ENCODE peak calls at places on chromosomes 5 and 9, in seven cellular contexts. D is ovary, B is heart right ventricle, R is MM.1S, L is esophagus squamous epithelium, W is mammary epithelial cell, N is heart left ventricle. P is an unnamed sample.
A peak's percentile ranks its signal among the peaks of the same experiment; 100 is the strongest.

GRCh38 chr5:138657360-138657759 is 82.2 kb upstream of the HSPA9 start:
- DNase-seq in B (peak; percentile 44), W (no peak), D (no peak), N (peak; percentile 45), R (no peak), L (no peak), P (no peak)

GRCh38 chr5:136194611-136195010 is 1.6 kb upstream of the SMIM32 start:
- DNase-seq in W (no peak), R (no peak), B (no peak), N (no peak), D (no peak), L (no peak), P (no peak)

GRCh38 chr9:80874276-80874675 is 815.1 kb downstream of the TLE1 start:
- DNase-seq in L (no peak), R (no peak), W (peak; percentile 81), N (no peak), D (no peak), B (no peak), P (no peak)

GRCh38 chr5:172559004-172559932 is 81.8 kb upstream of the NEURL1B start:
- DNase-seq in B (peak; percentile 73), D (peak; percentile 85), R (no peak), W (peak; percentile 98), L (no peak), N (peak; percentile 62), P (peak; percentile 78)

GRCh38 chr5:74262810-74263209 is 377.7 kb downstream of the ENC1 start:
- DNase-seq in L (no peak), R (no peak), W (no peak), N (no peak), D (no peak), B (no peak), P (no peak)

GRCh38 chr9:81720450-81721086 is 31.2 kb upstream of the TLE1 start:
- DNase-seq in R (no peak), B (no peak), D (no peak), W (no peak), N (no peak), L (no peak), P (no peak)

GRCh38 chr9:93949694-93950449 is 5.3 kb downstream of the BARX1 start:
- DNase-seq in B (no peak), N (no peak), L (no peak), R (no peak), W (peak; percentile 43), D (no peak), P (no peak)

GRCh38 chr9:110538169-110538568 is 41.4 kb downstream of the SVEP1 start:
- DNase-seq in N (no peak), D (no peak), L (no peak), W (no peak), B (no peak), R (no peak), P (no peak)

GRCh38 chr5:89303033-89303480 is 420.1 kb upstream of the MEF2C start:
- DNase-seq in R (peak; percentile 68), D (no peak), N (no peak), L (no peak), B (no peak), W (no peak), P (no peak)

GRCh38 chr9:36074055-36074454 is 37.3 kb downstream of the RECK start:
- DNase-seq in L (no peak), B (no peak), W (no peak), N (no peak), D (no peak), R (no peak), P (no peak)

GRCh38 chr9:14063799-14064198 is 250.1 kb downstream of the NFIB start:
- DNase-seq in L (no peak), W (no peak), D (no peak), R (no peak), N (no peak), B (no peak), P (no peak)

GRCh38 chr5:141483842-141484241 is 988 bp upstream of the PCDHGC4 start:
- DNase-seq in L (no peak), R (no peak), D (no peak), B (no peak), W (no peak), N (no peak), P (no peak)

GRCh38 chr5:141487131-141487530 is 1.8 kb upstream of the PCDHGC5 start:
- DNase-seq in L (no peak), N (no peak), B (no peak), D (no peak), R (no peak), W (no peak), P (no peak)

GRCh38 chr5:141485305-141486055 is 650 bp downstream of the PCDHGC4 start:
- DNase-seq in N (no peak), R (no peak), L (no peak), W (no peak), B (no peak), D (peak; percentile 34), P (no peak)

GRCh38 chr5:141486091-141486490 is 1.3 kb downstream of the PCDHGC4 start:
- DNase-seq in D (no peak), R (no peak), L (no peak), B (no peak), N (no peak), W (no peak), P (peak; percentile 26)

DNA sequence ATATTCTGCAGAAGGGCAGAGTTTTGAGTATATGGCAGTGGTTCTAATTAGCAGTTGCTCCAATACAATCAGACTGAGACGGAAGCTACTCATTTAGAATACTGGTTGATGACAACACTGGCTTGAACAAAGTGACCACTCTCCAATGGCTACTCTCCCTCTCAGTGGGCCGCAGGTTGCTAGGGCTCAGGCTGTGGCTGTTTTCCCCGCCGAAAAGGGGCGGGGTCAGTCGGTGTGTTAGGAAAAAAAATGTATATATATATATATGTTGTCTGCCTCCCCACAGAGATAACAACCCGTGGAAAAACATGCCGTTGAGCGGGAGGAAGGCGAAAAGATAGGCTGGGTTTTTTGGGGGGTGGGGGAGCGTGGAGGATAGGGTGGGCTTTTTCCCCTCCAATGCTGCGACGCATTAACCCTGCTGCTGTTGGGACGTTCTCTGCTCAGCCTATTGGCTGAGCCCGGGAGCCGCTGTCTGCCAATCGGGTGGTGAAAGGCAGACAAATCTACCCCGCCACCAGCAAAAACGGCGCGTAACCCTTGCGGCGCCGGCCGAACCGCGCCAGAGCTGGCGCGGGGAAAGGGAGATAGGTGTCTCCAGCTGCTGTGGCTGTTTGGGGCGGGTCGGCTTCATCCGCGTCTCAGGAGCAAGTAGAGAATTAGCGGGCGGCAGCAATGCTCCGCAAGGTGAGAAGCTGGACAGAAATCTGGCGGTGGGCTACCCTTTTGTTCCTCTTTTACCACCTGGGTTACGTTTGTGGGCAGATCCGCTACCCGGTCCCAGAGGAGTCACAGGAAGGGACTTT is at the start of gene PCDHGC4:
- DNase-seq in R (no peak), L (no peak), N (no peak), W (no peak), D (no peak), B (no peak), P (no peak)
- H3K4me3 ChIP-seq in R (no peak within 1 kb of the TSS), L (peak within 1 kb of the TSS; percentile 22), N (peak within 1 kb of the TSS; percentile 44), W (peak within 1 kb of the TSS; percentile 4), D (peak within 1 kb of the TSS; percentile 34), B (peak within 1 kb of the TSS; percentile 48), P (no peak within 1 kb of the TSS)

DNA sequence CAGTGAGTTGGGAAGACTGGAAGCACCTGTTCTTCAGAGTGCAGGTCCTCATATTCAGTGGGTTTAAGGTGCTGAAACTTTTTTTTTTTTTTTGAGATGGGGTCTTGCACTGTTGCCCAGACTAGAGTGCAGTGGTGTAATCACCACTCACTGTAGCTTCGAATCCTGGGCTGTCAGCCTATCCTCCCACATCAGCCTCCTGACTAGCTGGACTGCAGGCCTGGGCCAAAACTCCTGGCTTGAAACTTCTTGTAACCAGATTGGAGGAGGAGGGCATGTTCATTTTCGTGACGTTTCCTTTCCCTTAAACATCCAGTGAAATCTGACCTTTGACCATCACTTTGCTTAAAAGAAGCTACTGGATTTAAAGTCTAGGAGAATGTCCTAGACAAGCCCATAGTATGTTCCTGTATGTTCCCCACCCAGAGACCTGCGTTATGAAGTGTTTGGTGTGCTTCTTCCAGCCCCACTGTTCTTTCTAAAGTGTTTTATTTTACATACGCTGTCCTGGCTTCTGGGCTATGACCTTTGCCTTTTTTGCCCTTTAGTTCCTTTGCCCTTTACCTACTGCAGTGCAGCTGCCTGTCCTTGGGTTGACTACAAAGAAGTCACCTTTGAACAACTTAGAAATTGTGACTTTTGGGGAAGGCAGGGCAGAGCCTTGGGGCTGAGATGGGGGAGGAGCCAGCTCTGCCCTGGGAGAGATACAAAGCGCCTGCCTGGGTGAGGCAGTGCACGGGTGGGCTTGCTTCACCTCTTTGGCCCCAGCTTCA is 18.4 kb downstream of the TENT4A start:
- DNase-seq in B (no peak), R (no peak), W (no peak), D (no peak), L (no peak), N (no peak), P (no peak)
- H3K27ac ChIP-seq in B (peak overlapping the region; percentile 66), R (no peak overlapping the region), W (no peak overlapping the region), D (no peak overlapping the region), L (peak overlapping the region; percentile 48), N (peak overlapping the region; percentile 84), P (peak overlapping the region; percentile 50)

GRCh38 chr5:177473461-177473991 is at the start of gene DBN1:
- DNase-seq in N (no peak), L (no peak), B (peak; percentile 64), R (no peak), W (no peak), D (peak; percentile 68), P (no peak)

GRCh38 chr5:177470759-177471536 is 2.5 kb downstream of the DBN1 start:
- DNase-seq in N (no peak), L (no peak), B (no peak), D (no peak), W (no peak), R (no peak), P (no peak)

GRCh38 chr5:177474094-177474493 is 660 bp upstream of the DBN1 start:
- DNase-seq in N (no peak), B (no peak), L (no peak), W (no peak), R (no peak), D (no peak), P (no peak)

GRCh38 chr5:177471610-177472356 is 1.7 kb downstream of the DBN1 start:
- DNase-seq in N (no peak), L (no peak), D (peak; percentile 63), B (peak; percentile 77), W (no peak), R (no peak), P (no peak)

GRCh38 chr5:177472460-177473441 is 683 bp downstream of the DBN1 start:
- DNase-seq in R (no peak), W (no peak), L (no peak), B (no peak), D (peak; percentile 63), N (no peak), P (no peak)
- H3K4me3 ChIP-seq in R (peak overlapping the region; percentile 42), W (peak overlapping the region; percentile 69), L (peak overlapping the region; percentile 70), B (peak overlapping the region; percentile 82), D (peak overlapping the region; percentile 80), N (peak overlapping the region; percentile 66), P (peak overlapping the region; percentile 78)

DNA sequence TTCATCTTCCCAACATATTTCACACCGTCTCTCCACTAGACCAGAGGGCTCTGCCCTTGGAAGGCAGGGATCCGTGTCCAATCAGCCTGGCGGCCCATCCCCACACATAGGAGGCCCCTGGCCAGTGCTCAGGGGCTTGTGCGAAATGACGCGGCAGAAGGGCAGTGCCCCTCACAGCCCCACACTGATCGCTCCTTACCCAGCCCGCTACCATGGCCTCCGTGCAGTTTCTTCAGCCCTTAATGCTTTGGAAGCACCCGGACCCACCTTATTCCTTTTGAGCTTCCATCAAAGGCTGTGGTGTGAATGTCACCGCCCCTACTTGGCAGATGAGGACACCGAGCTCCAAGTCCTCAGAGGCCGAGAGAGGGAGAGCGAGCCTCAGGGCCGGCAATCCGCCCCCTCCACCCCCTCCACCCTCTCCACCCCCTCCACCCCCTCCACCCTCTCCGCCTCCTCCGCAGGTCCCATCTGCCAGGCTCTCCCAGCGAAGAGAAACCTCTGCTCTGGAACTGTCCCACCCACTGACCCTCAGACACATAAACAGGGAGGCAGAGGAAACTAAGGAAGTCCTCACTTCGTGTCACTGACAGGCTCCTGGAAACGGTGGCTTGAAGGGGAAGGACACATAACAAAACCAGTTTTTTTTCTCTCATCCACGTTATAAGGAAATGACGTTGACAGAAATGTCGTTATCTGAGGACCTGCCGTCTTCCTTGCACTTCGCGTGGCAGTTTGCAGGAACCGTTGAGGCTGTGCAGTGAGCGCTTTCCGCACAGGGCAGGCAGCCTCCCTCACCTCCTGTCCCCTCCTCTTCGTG is 13.9 kb downstream of the QSOX2 start:
- DNase-seq in R (no peak), B (no peak), D (no peak), L (no peak), W (no peak), N (no peak), P (no peak)
- H3K27ac ChIP-seq in R (no peak overlapping the region), B (peak overlapping the region; percentile 16), D (no peak overlapping the region), L (no peak overlapping the region), W (no peak overlapping the region), N (no peak overlapping the region), P (no peak overlapping the region)